ENCODE peak calls at places on chromosome 12, in five cellular contexts. K is GM23248, N is colonic mucosa, R is right atrium auricular region, H is bronchial epithelial cell. D is an unnamed sample.

GRCh38 chr12:46483572-46484395 is 111.2 kb upstream of the SLC38A2 start:
- DNase-seq in K (peak; percentile 68), R (no peak), N (no peak), H (peak; percentile 65), D (no peak)

GRCh38 chr12:50050410-50051280 is 6.8 kb upstream of the ASIC1 start:
- DNase-seq in N (peak; percentile 45), K (peak; percentile 75), H (peak; percentile 33), R (peak; percentile 90), D (peak; percentile 90)

GRCh38 chr12:106022568-106023012 is 116.2 kb downstream of the NUAK1 start:
- DNase-seq in N (no peak), H (peak; percentile 32), K (no peak), R (no peak), D (no peak)

GRCh38 chr12:28759334-28759733 is 389.7 kb upstream of the FAR2 start:
- DNase-seq in H (peak; percentile 99), N (no peak), K (peak; percentile 83), R (no peak), D (peak; percentile 1)

GRCh38 chr12:14928946-14929345 is 9.4 kb downstream of the ERP27 start:
- DNase-seq in K (no peak), R (no peak), H (peak; percentile 85), N (peak; percentile 41), D (no peak)

GRCh38 chr12:2064078-2064507 is 11.3 kb downstream of the CACNA1C start:
- DNase-seq in N (no peak), H (no peak), K (peak; percentile 68), R (no peak), D (peak; percentile 20)

GRCh38 chr12:19575307-19576243 is 136.3 kb downstream of the AEBP2 start:
- DNase-seq in K (peak; percentile 69), R (no peak), N (peak; percentile 23), H (peak; percentile 47), D (peak; percentile 94)

GRCh38 chr12:26017484-26018211 is 59.2 kb downstream of the RASSF8 start:
- DNase-seq in R (no peak), K (peak; percentile 61), N (peak; percentile 29), H (peak; percentile 33), D (peak; percentile 79)

GRCh38 chr12:95739561-95740313 is 50.8 kb downstream of the NTN4 start:
- DNase-seq in N (no peak), R (peak; percentile 77), H (no peak), K (no peak), D (no peak)

GRCh38 chr12:40752011-40752410 is 59.8 kb downstream of the CNTN1 start:
- DNase-seq in K (no peak), N (no peak), R (no peak), H (no peak), D (no peak)

GRCh38 chr12:43292699-43293098 is 259.3 kb downstream of the ADAMTS20 start:
- DNase-seq in R (no peak), N (no peak), H (peak; percentile 67), K (peak; percentile 81), D (no peak)

GRCh38 chr12:113240395-113240794 is 19.1 kb downstream of the TPCN1 start:
- DNase-seq in R (no peak), K (no peak), H (no peak), N (no peak), D (no peak)

GRCh38 chr12:126112849-126113248 is 1047.6 kb downstream of the AACS start:
- DNase-seq in N (no peak), R (no peak), H (no peak), K (no peak), D (no peak)

GRCh38 chr12:101745481-101745880 is 6.2 kb upstream of the SYCP3 start:
- DNase-seq in H (peak; percentile 26), K (no peak), N (no peak), R (no peak), D (no peak)

GRCh38 chr12:32108829-32109228 is 2.2 kb downstream of the BICD1 start:
- DNase-seq in N (no peak), K (no peak), R (no peak), H (no peak), D (no peak)

GRCh38 chr12:32107376-32108267 is 975 bp downstream of the BICD1 start:
- DNase-seq in R (no peak), K (peak; percentile 90), H (peak; percentile 82), N (peak; percentile 18), D (peak; percentile 42)

GRCh38 chr12:32106517-32107366 is at the start of gene BICD1:
- DNase-seq in R (peak; percentile 87), N (peak; percentile 87), H (peak; percentile 69), K (peak; percentile 96), D (peak; percentile 93)

GRCh38 chr12:32110417-32110816 is 3.8 kb downstream of the BICD1 start:
- DNase-seq in H (no peak), N (no peak), K (no peak), R (no peak), D (no peak)

GRCh38 chr12:32110942-32111341 is 4.3 kb downstream of the BICD1 start:
- DNase-seq in R (no peak), N (no peak), H (no peak), K (no peak), D (no peak)
- H3K4me3 ChIP-seq in R (no peak overlapping the region), N (no peak overlapping the region), H (no peak overlapping the region), K (no peak overlapping the region), D (no peak overlapping the region)

GRCh38 chr12:110733857-110734373 is 8.8 kb downstream of the PPP1CC start:
- DNase-seq in N (no peak), K (no peak), R (peak; percentile 9), H (no peak), D (no peak)

GRCh38 chr12:110731479-110731878 is 11.2 kb downstream of the PPP1CC start:
- DNase-seq in H (no peak), N (no peak), K (no peak), R (no peak), D (no peak)

GRCh38 chr12:110732572-110732971 is 10.1 kb downstream of the PPP1CC start:
- DNase-seq in H (no peak), N (no peak), K (no peak), R (no peak), D (no peak)

GRCh38 chr12:110737532-110737931 is 5.2 kb downstream of the PPP1CC start:
- DNase-seq in N (no peak), H (no peak), K (no peak), R (no peak), D (no peak)

GRCh38 chr12:110733089-110733715 is 9.5 kb downstream of the PPP1CC start:
- DNase-seq in K (peak; percentile 62), N (no peak), R (peak; percentile 56), H (no peak), D (peak; percentile 72)
- H3K36me3 ChIP-seq in K (peaks cover 50% of the 10 kb centered on the region), N (peaks cover 4% of the 10 kb centered on the region), R (peaks cover 34% of the 10 kb centered on the region), H (peaks cover 15% of the 10 kb centered on the region), D (peaks cover 64% of the 10 kb centered on the region)

DNA sequence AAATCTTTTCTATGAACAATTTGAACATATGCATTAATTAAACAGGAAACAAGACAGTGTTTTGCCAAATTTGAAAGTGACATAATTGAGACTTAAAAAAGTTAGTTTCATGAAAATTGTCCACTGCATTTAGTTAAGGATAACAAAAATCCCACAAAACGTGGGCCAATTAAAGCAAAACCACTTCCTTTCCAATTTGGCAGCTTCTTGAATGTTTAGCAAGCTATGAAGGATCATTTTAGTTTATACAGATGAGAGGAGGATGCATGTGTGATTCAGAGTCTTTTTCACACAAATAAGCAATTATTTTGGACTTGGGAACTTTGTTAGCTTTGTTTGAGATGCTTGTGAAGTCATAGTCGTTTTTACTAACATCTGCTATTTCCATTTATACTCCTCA is 109.6 kb downstream of the ATXN7L3B start:
- DNase-seq in K (no peak), H (no peak), R (no peak), N (no peak), D (peak; percentile 70)
- H3K4me3 ChIP-seq in K (no peak overlapping the region), H (no peak overlapping the region), R (no peak overlapping the region), N (no peak overlapping the region), D (no peak overlapping the region)

GRCh38 chr12:112172556-112173324 is 47.4 kb downstream of the TRAFD1 start:
- DNase-seq in H (no peak), N (no peak), R (no peak), K (no peak), D (no peak)
- H3K36me3 ChIP-seq in H (peaks cover 18% of the 10 kb centered on the region), N (peaks cover 4% of the 10 kb centered on the region), R (peaks cover 47% of the 10 kb centered on the region), K (no peaks in the 10 kb centered on the region), D (peaks cover 3% of the 10 kb centered on the region)

DNA sequence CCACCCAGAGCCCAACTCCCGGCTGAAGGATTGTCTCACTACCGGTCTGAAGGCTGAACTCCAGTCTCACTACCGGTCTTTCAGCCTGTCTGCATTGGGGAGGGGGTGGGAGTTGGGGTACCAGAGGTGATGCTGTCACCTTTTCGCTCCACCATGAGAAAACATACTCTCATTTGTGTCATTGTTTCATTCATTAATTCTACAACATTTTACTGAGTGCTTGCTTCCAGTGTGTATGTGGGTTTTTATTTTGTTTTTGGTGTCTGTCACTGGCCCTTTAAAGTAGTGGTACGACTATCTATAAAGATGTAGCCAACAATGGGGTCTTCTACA is 524 bp upstream of the CDK4 start:
- DNase-seq in N (no peak), K (no peak), R (no peak), H (no peak), D (no peak)
- H3K4me3 ChIP-seq in N (peak overlapping the region; percentile 73), K (peak overlapping the region; percentile 94), R (peak overlapping the region; percentile 16), H (peak overlapping the region; percentile 63), D (peak overlapping the region; percentile 87)

GRCh38 chr12:62301799-62302133 is 41.6 kb downstream of the USP15 start:
- DNase-seq in K (no peak), R (no peak), H (no peak), N (no peak), D (no peak)

GRCh38 chr12:62299617-62300016 is 39.4 kb downstream of the USP15 start:
- DNase-seq in H (no peak), K (no peak), N (no peak), R (no peak), D (no peak)

GRCh38 chr12:62304560-62304959 is 44.4 kb downstream of the USP15 start:
- DNase-seq in R (no peak), N (no peak), H (no peak), K (no peak), D (no peak)

GRCh38 chr12:62297321-62297720 is 37.1 kb downstream of the USP15 start:
- DNase-seq in K (no peak), N (no peak), R (no peak), H (no peak), D (no peak)

DNA sequence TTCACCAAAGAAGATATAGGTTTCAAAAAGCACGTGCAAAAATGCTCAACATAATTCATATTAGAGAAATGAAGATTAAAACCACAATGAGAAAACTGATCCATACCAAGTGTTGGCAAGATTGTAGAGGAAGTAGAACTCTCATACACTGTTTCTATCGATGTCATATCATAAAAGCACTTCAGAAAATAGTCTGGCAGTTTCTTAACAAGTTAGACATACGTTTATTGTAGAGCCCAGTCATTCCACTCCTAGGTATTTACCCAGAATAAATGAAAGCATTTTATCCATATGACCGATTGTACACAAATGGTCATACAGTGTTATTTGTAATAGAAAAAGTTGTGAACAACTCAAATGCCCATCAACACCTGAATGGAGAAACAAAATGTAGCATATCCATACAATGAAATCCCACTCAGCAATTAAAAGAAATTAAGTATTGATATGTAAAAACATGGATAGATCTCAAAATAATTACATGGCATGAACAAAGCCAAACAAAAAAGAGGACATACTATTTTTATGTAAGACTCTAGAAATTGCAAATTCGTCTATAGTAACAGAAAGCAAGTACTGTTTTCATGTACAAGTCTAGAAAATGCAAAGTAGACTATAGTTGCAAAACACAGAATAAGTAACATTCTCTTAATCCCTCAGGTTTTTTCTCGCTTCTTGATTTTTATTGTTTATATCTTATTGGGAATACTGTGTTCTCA is 41.0 kb downstream of the USP15 start:
- DNase-seq in H (no peak), R (no peak), K (no peak), N (no peak), D (no peak)
- H3K36me3 ChIP-seq in H (peaks cover 5% of the 10 kb centered on the region), R (peaks cover 50% of the 10 kb centered on the region), K (peaks cover 39% of the 10 kb centered on the region), N (no peaks in the 10 kb centered on the region), D (peaks cover 35% of the 10 kb centered on the region)

GRCh38 chr12:130819248-130819576 is 19.8 kb downstream of the STX2 start:
- DNase-seq in R (no peak), N (no peak), K (no peak), H (no peak), D (no peak)
- H3K4me3 ChIP-seq in R (no peak overlapping the region), N (peak overlapping the region; percentile 43), K (no peak overlapping the region), H (peak overlapping the region; percentile 35), D (no peak overlapping the region)